ENCODE peak calls at places on chromosomes 4 and X, in seven cellular contexts. X, Q, A, K, L, P and C are unnamed samples.

GRCh38 chr4:2673157-2673556 is 83.0 kb downstream of the TNIP2 start:
- DNase-seq in X (no peak), Q (no peak), A (peak), K (no peak), L (no peak), P (no peak), C (no peak)

GRCh38 chr4:6372649-6373525 is 99.5 kb downstream of the PPP2R2C start:
- DNase-seq in X (peak), Q (no peak), A (peak), K (no peak), L (peak), P (no peak), C (peak)

GRCh38 chr4:139242511-139243051 is 37.4 kb downstream of the MGARP start:
- DNase-seq in X (no peak), Q (no peak), A (peak), K (no peak), L (no peak), P (no peak), C (peak)

GRCh38 chr4:175443547-175443946 is 368.5 kb downstream of the GPM6A start:
- DNase-seq in X (no peak), Q (no peak), A (peak), K (no peak), L (no peak), P (no peak), C (no peak)

GRCh38 chrX:29233592-29234179 is 646.4 kb downstream of the IL1RAPL1 start:
- DNase-seq in X (no peak), Q (no peak), A (no peak), K (no peak), L (no peak), P (no peak), C (no peak)

GRCh38 chr4:166252487-166253402 is 379.7 kb downstream of the TLL1 start:
- DNase-seq in X (peak), Q (no peak), A (peak), K (no peak), L (peak), P (no peak), C (peak)

GRCh38 chr4:114041117-114041475 is 61.6 kb upstream of the ARSJ start:
- DNase-seq in X (no peak), Q (no peak), A (no peak), K (no peak), L (no peak), P (no peak), C (no peak)

GRCh38 chr4:171378323-171378722 is 434.9 kb upstream of the GALNTL6 start:
- DNase-seq in X (no peak), Q (no peak), A (no peak), K (no peak), L (no peak), P (no peak), C (no peak)